ENCODE peak calls at places on chromosome 7, in nine cellular contexts. Y is sigmoid colon, D is HepG2, I is Panc1, B is HL-60, F is prostate gland, P is K562, Z is suprapubic skin, H is HCT116. Q is an unnamed sample.

GRCh38 chr7:23558303-23558702 is 26.5 kb upstream of the TRA2A start:
- DNase-seq in Y (no peak), D (no peak), I (no peak), B (no peak), F (no peak), P (no peak), Z (no peak), H (no peak), Q (no peak)

GRCh38 chr7:65404020-65404419 is 30.4 kb downstream of the ZNF92 start:
- DNase-seq in Y (no peak), D (no peak), I (no peak), B (no peak), F (no peak), P (peak; percentile 41), Z (no peak), H (peak; percentile 16), Q (no peak)

GRCh38 chr7:43666938-43667337 is 62.4 kb downstream of the COA1 start:
- DNase-seq in Y (no peak), D (no peak), I (no peak), B (no peak), F (no peak), P (no peak), Z (no peak), H (no peak), Q (no peak)

GRCh38 chr7:30906520-30907240 is 5.0 kb upstream of the AQP1 start:
- DNase-seq in Y (no peak), D (no peak), I (no peak), B (no peak), F (no peak), P (no peak), Z (no peak), H (no peak), Q (no peak)

GRCh38 chr7:149509774-149510173 is 12.2 kb upstream of the ZNF746 start:
- DNase-seq in Y (no peak), D (no peak), I (no peak), B (no peak), F (no peak), P (no peak), Z (no peak), H (no peak), Q (no peak)

GRCh38 chr7:151115121-151115835 is 29.0 kb downstream of the AGAP3 start:
- DNase-seq in Y (no peak), D (no peak), I (no peak), B (no peak), F (no peak), P (no peak), Z (no peak), H (no peak), Q (no peak)

GRCh38 chr7:151517601-151518104 is 2.0 kb downstream of the RHEB start:
- DNase-seq in Y (no peak), D (no peak), I (no peak), B (no peak), F (no peak), P (no peak), Z (no peak), H (no peak), Q (no peak)

GRCh38 chr7:148501707-148502139 is 88.8 kb upstream of the C7orf33 start:
- DNase-seq in Y (no peak), D (no peak), I (no peak), B (no peak), F (peak; percentile 11), P (peak; percentile 14), Z (no peak), H (no peak), Q (peak; percentile 40)

GRCh38 chr7:30029696-30030095 is 1.5 kb downstream of the PLEKHA8 start:
- DNase-seq in Y (no peak), D (no peak), I (no peak), B (no peak), F (no peak), P (peak; percentile 14), Z (no peak), H (no peak), Q (no peak)

GRCh38 chr7:68730871-68731403 is 867.3 kb upstream of the AUTS2 start:
- DNase-seq in Y (no peak), D (peak; percentile 10), I (no peak), B (no peak), F (peak; percentile 79), P (no peak), Z (no peak), H (no peak), Q (no peak)

GRCh38 chr7:12518920-12519681 is 51.4 kb upstream of the SCIN start:
- DNase-seq in Y (no peak), D (peak; percentile 34), I (no peak), B (no peak), F (no peak), P (peak; percentile 37), Z (no peak), H (no peak), Q (no peak)

GRCh38 chr7:7737674-7738073 is 19.3 kb upstream of the RPA3 start:
- DNase-seq in Y (no peak), D (no peak), I (no peak), B (no peak), F (no peak), P (no peak), Z (no peak), H (no peak), Q (no peak)

GRCh38 chr7:101232141-101232821 is 5.3 kb downstream of the CLDN15 start:
- DNase-seq in Y (no peak), D (no peak), I (no peak), B (no peak), F (peak; percentile 59), P (peak; percentile 55), Z (no peak), H (no peak), Q (peak; percentile 88)

GRCh38 chr7:34145603-34146002 is 240.3 kb downstream of the BMPER start:
- DNase-seq in Y (no peak), D (no peak), I (no peak), B (no peak), F (no peak), P (no peak), Z (no peak), H (no peak), Q (no peak)

GRCh38 chr7:134327896-134328295 is 11.2 kb upstream of the SLC35B4 start:
- DNase-seq in Y (no peak), D (peak; percentile 57), I (peak; percentile 38), B (peak; percentile 18), F (peak; percentile 13), P (peak; percentile 91), Z (no peak), H (peak; percentile 75), Q (peak; percentile 45)

GRCh38 chr7:129739427-129739826 is 127.9 kb downstream of the NRF1 start:
- DNase-seq in Y (no peak), D (no peak), I (no peak), B (no peak), F (peak; percentile 36), P (no peak), Z (no peak), H (no peak), Q (no peak)

GRCh38 chr7:150380463-150380862 is 1.3 kb downstream of the ZNF775 start:
- DNase-seq in Y (peak; percentile 48), D (no peak), I (no peak), B (no peak), F (no peak), P (no peak), Z (no peak), H (no peak), Q (no peak)

GRCh38 chr7:71133232-71133622 is 1.3 kb downstream of the GALNT17 start:
- DNase-seq in Y (no peak), D (no peak), I (no peak), B (no peak), F (no peak), P (no peak), Z (no peak), H (no peak), Q (no peak)

GRCh38 chr7:1313591-1313990 is 80.9 kb downstream of the UNCX start:
- DNase-seq in Y (peak; percentile 41), D (no peak), I (no peak), B (no peak), F (no peak), P (no peak), Z (no peak), H (no peak), Q (no peak)

GRCh38 chr7:1316086-1316485 is 83.4 kb downstream of the UNCX start:
- DNase-seq in Y (peak; percentile 54), D (no peak), I (no peak), B (no peak), F (no peak), P (no peak), Z (no peak), H (no peak), Q (no peak)

GRCh38 chr7:1312098-1313070 is 79.7 kb downstream of the UNCX start:
- DNase-seq in Y (peak; percentile 30), D (no peak), I (no peak), B (no peak), F (no peak), P (no peak), Z (no peak), H (no peak), Q (no peak)

GRCh38 chr7:1314908-1315450 is 82.3 kb downstream of the UNCX start:
- DNase-seq in Y (peak; percentile 40), D (no peak), I (no peak), B (no peak), F (no peak), P (no peak), Z (no peak), H (no peak), Q (no peak)

GRCh38 chr7:1314021-1314907 is 81.6 kb downstream of the UNCX start:
- DNase-seq in Y (peak; percentile 57), D (no peak), I (no peak), B (no peak), F (no peak), P (no peak), Z (no peak), H (no peak), Q (no peak)
- TF ChIP-seq POLR2AphosphoS5 in Y (no peak), D (no peak), I (no peak), B (no peak), F (no peak), P (no peak), Z (no peak), H (no peak), Q (no peak)

DNA sequence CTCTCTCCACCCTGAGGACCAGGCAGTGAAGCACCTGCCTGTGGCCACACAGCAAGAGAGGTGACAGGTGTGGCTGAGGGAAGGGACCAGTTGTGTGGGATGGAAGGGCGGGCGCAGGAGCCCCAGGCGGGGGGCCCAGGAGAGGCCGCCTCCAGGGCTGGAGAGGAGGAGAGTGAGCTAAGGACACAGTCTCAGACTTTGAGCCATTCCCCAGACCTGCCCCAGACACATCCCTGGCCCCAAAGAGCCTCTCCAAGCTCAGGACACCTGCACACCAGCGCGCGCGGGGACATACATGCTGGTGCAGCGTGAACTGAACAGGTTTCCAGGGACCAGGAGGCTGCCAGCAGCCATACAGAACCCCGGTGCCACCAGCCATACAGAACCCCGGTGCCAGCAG is 237.3 kb downstream of the MAD1L1 start:
- DNase-seq in Y (no peak), D (no peak), I (no peak), B (no peak), F (no peak), P (no peak), Z (no peak), H (no peak), Q (no peak)
- H3K27ac ChIP-seq in Y (no peak overlapping the region), D (no peak overlapping the region), I (no peak overlapping the region), B (no peak overlapping the region), F (no peak overlapping the region), P (no peak overlapping the region), Z (no peak overlapping the region), H (no peak overlapping the region), Q (no peak overlapping the region)

GRCh38 chr7:132578050-132578370 is 1.7 kb upstream of the PLXNA4 start:
- DNase-seq in Y (no peak), D (no peak), I (no peak), B (no peak), F (no peak), P (no peak), Z (no peak), H (no peak), Q (no peak)
- TF ChIP-seq CTCF in Y (no peak), D (no peak), I (no peak), B (no peak), F (no peak), P (no peak), Z (no peak), H (no peak), Q (no peak)

GRCh38 chr7:17298840-17299476 is 506 bp downstream of the AHR start:
- DNase-seq in Y (peak; percentile 78), D (no peak), I (no peak), B (peak; percentile 10), F (peak; percentile 38), P (no peak), Z (peak; percentile 80), H (no peak), Q (peak; percentile 56)
- TF ChIP-seq POLR2AphosphoS5 in Y (no peak), D (no peak), I (no peak), B (no peak), F (no peak), P (no peak), Z (peak; percentile 8), H (no peak), Q (peak; percentile 32)